ENCODE peak calls at places on chromosomes 4 and X, in five cellular contexts. Y, B, U, C and Z are unnamed samples.

GRCh38 chr4:30952526-30953219 is 232.5 kb downstream of the PCDH7 start:
- DNase-seq in Y (no peak), B (no peak), U (peak), C (peak), Z (peak)

GRCh38 chrX:45622042-45622423 is 421.4 kb upstream of the DIPK2B start:
- DNase-seq in Y (no peak), B (no peak), U (no peak), C (no peak), Z (no peak)

GRCh38 chr4:93396274-93396673 is 432.3 kb upstream of the ATOH1 start:
- DNase-seq in Y (no peak), B (no peak), U (no peak), C (peak), Z (peak)

GRCh38 chr4:108804648-108805273 is 41.9 kb upstream of the ETNPPL start:
- DNase-seq in Y (no peak), B (no peak), U (no peak), C (no peak), Z (no peak)

GRCh38 chr4:138308421-138308820 is 66.3 kb upstream of the SLC7A11 start:
- DNase-seq in Y (no peak), B (no peak), U (peak), C (no peak), Z (peak)

GRCh38 chr4:110865611-110866254 is 242.9 kb upstream of the PITX2 start:
- DNase-seq in Y (no peak), B (no peak), U (peak), C (no peak), Z (peak)

GRCh38 chr4:138890921-138891570 is 124.5 kb upstream of the NOCT start:
- DNase-seq in Y (no peak), B (no peak), U (no peak), C (no peak), Z (no peak)

GRCh38 chr4:133581971-133582619 is 433.0 kb downstream of the PCDH10 start:
- DNase-seq in Y (no peak), B (no peak), U (peak), C (no peak), Z (no peak)

GRCh38 chr4:52037730-52038108 is 380 bp downstream of the SGCB start:
- DNase-seq in Y (no peak), B (peak), U (no peak), C (no peak), Z (no peak)

GRCh38 chr4:168696828-168697227 is 200.0 kb downstream of the PALLD start:
- DNase-seq in Y (no peak), B (no peak), U (no peak), C (no peak), Z (no peak)

GRCh38 chr4:169158046-169158445 is 112.7 kb downstream of the SH3RF1 start:
- DNase-seq in Y (no peak), B (no peak), U (no peak), C (no peak), Z (no peak)

GRCh38 chrX:132413459-132413858 is 75.4 kb downstream of the MBNL3 start:
- DNase-seq in Y (peak), B (no peak), U (no peak), C (peak), Z (no peak)

GRCh38 chrX:65924938-65925507 is 114.9 kb downstream of the VSIG4 start:
- DNase-seq in Y (no peak), B (no peak), U (no peak), C (no peak), Z (no peak)

GRCh38 chr4:44157611-44158277 is 290.9 kb downstream of the KCTD8 start:
- DNase-seq in Y (peak), B (no peak), U (peak), C (no peak), Z (no peak)

GRCh38 chr4:80062527-80062926 is 10.5 kb downstream of the ANTXR2 start:
- DNase-seq in Y (no peak), B (no peak), U (no peak), C (no peak), Z (no peak)

GRCh38 chr4:168558587-168558986 is 61.7 kb downstream of the PALLD start:
- DNase-seq in Y (no peak), B (no peak), U (no peak), C (no peak), Z (no peak)

GRCh38 chrX:119502727-119503483 is 34.7 kb downstream of the SLC25A5 start:
- DNase-seq in Y (peak), B (no peak), U (no peak), C (no peak), Z (no peak)

GRCh38 chr4:40629401-40630334 is at the start of gene RBM47:
- DNase-seq in Y (no peak), B (peak), U (no peak), C (peak), Z (no peak)

GRCh38 chrX:154019061-154019621 is 561 bp downstream of the IRAK1 start:
- DNase-seq in Y (no peak), B (peak), U (no peak), C (no peak), Z (no peak)

GRCh38 chr4:15811703-15812325 is 33.7 kb downstream of the CD38 start:
- DNase-seq in Y (no peak), B (no peak), U (no peak), C (no peak), Z (no peak)

GRCh38 chr4:10167201-10167600 is 50.6 kb upstream of the WDR1 start:
- DNase-seq in Y (no peak), B (no peak), U (no peak), C (no peak), Z (no peak)

GRCh38 chrX:131802836-131803626 is 220.1 kb upstream of the STK26 start:
- DNase-seq in Y (no peak), B (peak), U (no peak), C (no peak), Z (no peak)

GRCh38 chr4:92988301-92988700 is 684.5 kb downstream of the GRID2 start:
- DNase-seq in Y (no peak), B (no peak), U (no peak), C (no peak), Z (no peak)

GRCh38 chr4:47010347-47011188 is 17.2 kb upstream of the GABRA4 start:
- DNase-seq in Y (no peak), B (peak), U (no peak), C (no peak), Z (no peak)

GRCh38 chr4:82097504-82097903 is 276.3 kb downstream of the HNRNPD start:
- DNase-seq in Y (no peak), B (no peak), U (no peak), C (no peak), Z (no peak)

GRCh38 chr4:184778325-184778724 is 44.4 kb upstream of the CENPU start:
- DNase-seq in Y (no peak), B (no peak), U (no peak), C (no peak), Z (no peak)

GRCh38 chrX:148470324-148470723 is 30.1 kb upstream of the AFF2 start:
- DNase-seq in Y (no peak), B (no peak), U (no peak), C (no peak), Z (no peak)

GRCh38 chr4:52015366-52015765 is 4.8 kb downstream of the LRRC66 start:
- DNase-seq in Y (peak), B (no peak), U (no peak), C (no peak), Z (no peak)

GRCh38 chrX:1053072-1053471 is 159.4 kb downstream of the CRLF2 start:
- DNase-seq in Y (no peak), B (no peak), U (no peak), C (no peak), Z (no peak)

GRCh38 chr4:165700855-165701254 is 172.2 kb upstream of the TLL1 start:
- DNase-seq in Y (peak), B (peak), U (no peak), C (peak), Z (no peak)

GRCh38 chrX:69493193-69493592 is 10.9 kb upstream of the NALF2 start:
- DNase-seq in Y (peak), B (peak), U (no peak), C (peak), Z (no peak)

GRCh38 chr4:40240040-40240653 is 43.3 kb downstream of the RHOH start:
- DNase-seq in Y (no peak), B (no peak), U (no peak), C (no peak), Z (no peak)

GRCh38 chr4:84737656-84738055 is 154.7 kb downstream of the CDS1 start:
- DNase-seq in Y (no peak), B (no peak), U (no peak), C (no peak), Z (no peak)

GRCh38 chrX:124028177-124028576 is 66.7 kb downstream of the STAG2 start:
- DNase-seq in Y (no peak), B (no peak), U (no peak), C (no peak), Z (no peak)

GRCh38 chr4:76923619-76924357 is 25.8 kb upstream of the SEPTIN11 start:
- DNase-seq in Y (no peak), B (no peak), U (no peak), C (no peak), Z (no peak)

GRCh38 chr4:107520368-107520767 is 199.7 kb downstream of the PAPSS1 start:
- DNase-seq in Y (peak), B (no peak), U (no peak), C (no peak), Z (no peak)

GRCh38 chr4:81605278-81605677 is 133.6 kb upstream of the RASGEF1B start:
- DNase-seq in Y (no peak), B (peak), U (no peak), C (no peak), Z (no peak)

GRCh38 chr4:140243345-140243753 is 89.4 kb upstream of the MAML3 start:
- DNase-seq in Y (no peak), B (peak), U (no peak), C (no peak), Z (no peak)

GRCh38 chr4:90025248-90025647 is 101.9 kb upstream of the CCSER1 start:
- DNase-seq in Y (no peak), B (no peak), U (no peak), C (peak), Z (peak)
- TF ChIP-seq CTCF in Y (no peak), B (peak), U (peak), C (peak), Z (peak)

GRCh38 chrX:26918633-26919032 is 544.5 kb downstream of the PPP4R3C start:
- DNase-seq in Y (peak), B (peak), U (no peak), C (peak), Z (no peak)

GRCh38 chrX:26927419-26927818 is 535.7 kb downstream of the PPP4R3C start:
- DNase-seq in Y (no peak), B (no peak), U (no peak), C (no peak), Z (no peak)

GRCh38 chrX:26925088-26925487 is 538.1 kb downstream of the PPP4R3C start:
- DNase-seq in Y (no peak), B (no peak), U (no peak), C (no peak), Z (peak)

DNA sequence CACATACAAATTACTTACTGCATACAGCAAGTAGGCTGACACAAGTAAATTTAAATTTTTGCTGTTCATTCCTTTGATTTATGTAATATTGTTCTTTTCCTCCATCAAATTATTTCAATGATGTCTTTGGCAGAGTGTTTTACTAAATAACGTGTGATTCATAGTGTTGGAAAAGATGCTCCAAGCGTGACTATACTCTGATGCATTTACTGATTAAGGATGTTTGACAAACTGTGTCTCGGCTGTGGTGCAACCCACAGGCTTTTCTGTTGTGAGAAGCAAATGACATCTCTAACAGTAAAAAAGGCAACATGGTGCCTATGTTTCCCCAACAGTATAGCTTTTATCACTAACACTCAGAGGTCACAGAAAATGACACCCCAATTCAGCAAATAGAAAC is 540.9 kb downstream of the PPP4R3C start:
- DNase-seq in Y (no peak), B (no peak), U (no peak), C (no peak), Z (no peak)
- H3K4me3 ChIP-seq in Y (no peak), B (no peak), U (no peak), C (no peak), Z (no peak)

GRCh38 chr4:99827857-99828256 is 11.2 kb downstream of the DAPP1 start:
- DNase-seq in Y (no peak), B (no peak), U (no peak), C (no peak), Z (no peak)
- TF ChIP-seq CTCF in Y (no peak), B (no peak), U (no peak), C (no peak), Z (no peak)

DNA sequence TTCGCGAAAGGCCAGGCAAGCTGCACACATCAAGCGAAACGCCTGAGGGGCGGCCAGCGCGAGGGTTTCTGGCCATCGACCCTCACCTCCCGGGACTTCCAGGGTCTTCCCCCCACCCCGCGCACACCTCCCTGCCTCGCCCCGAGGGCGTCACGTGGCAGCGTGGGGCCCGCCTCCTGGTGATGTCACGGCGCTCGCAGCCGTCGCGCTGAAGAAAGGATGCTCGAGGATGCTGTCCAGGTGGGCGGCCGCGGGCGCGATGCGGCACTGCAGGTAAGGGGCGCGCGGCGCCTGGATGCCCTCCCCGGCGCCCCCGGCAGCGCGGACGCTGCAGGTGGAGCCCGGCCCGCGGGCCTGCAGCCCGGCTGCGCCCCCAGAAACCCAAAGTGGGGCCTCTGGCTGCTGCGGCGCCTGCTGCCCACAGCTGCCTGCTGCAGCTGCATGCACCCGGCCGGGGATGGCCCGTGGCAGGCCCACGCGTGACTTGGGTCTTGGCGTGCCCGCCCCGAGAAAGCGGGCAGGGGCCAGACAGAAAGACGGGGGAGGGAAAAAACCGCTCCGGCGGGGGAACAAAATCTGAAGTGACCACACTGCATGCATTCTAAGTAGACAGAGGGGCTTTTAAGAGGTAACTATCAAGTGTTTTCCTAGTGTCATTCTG is 1.6 kb downstream of the CLCN4 start:
- DNase-seq in Y (no peak), B (peak), U (no peak), C (no peak), Z (no peak)
- H3K4me3 ChIP-seq in Y (no peak), B (peak), U (peak), C (no peak), Z (peak)

GRCh38 chr4:181524455-181524854 is 718.7 kb upstream of the TENM3 start:
- DNase-seq in Y (no peak), B (no peak), U (no peak), C (no peak), Z (no peak)

GRCh38 chr4:181525641-181526040 is 717.6 kb upstream of the TENM3 start:
- DNase-seq in Y (no peak), B (peak), U (peak), C (no peak), Z (peak)

GRCh38 chr4:181523973-181524372 is 719.2 kb upstream of the TENM3 start:
- DNase-seq in Y (no peak), B (no peak), U (no peak), C (no peak), Z (no peak)

GRCh38 chr4:181528570-181529184 is 714.5 kb upstream of the TENM3 start:
- DNase-seq in Y (peak), B (peak), U (peak), C (peak), Z (peak)
- TF ChIP-seq CTCF in Y (peak), B (peak), U (peak), C (peak), Z (peak)

DNA sequence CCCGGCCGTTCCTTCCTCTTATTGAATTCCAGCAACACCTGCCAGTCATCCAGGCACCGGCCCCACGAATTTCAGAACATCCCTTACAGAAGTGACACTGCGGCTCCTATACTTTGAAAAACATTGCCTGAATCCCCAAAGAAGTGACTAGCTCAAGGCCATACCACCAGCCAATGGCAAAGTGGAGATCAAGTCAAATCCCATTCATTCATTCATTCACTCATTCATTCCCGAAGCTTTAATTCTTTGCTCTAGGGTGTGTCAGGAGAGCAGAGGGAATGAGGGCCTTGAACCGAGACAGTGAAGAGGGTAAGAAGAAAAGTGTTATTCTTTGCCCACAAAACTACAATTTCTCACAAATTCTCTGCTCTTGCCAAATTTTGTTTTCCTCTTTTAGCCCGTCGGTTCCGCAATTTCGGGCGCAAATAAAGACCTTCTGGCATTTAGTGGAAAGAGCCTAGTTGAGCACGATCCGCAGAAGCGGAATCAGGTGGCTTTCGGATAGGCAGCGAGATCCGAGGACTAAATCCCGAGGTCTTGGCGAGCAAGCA is 825 bp upstream of the HMGB3 start:
- DNase-seq in Y (no peak), B (no peak), U (no peak), C (no peak), Z (no peak)
- H3K4me3 ChIP-seq in Y (peak), B (peak), U (peak), C (peak), Z (peak)

GRCh38 chr4:14386196-14386595 is 616.1 kb upstream of the CPEB2 start:
- DNase-seq in Y (no peak), B (no peak), U (no peak), C (no peak), Z (no peak)
- TF ChIP-seq CTCF in Y (no peak), B (no peak), U (peak), C (no peak), Z (peak)